ENCODE peak calls at places on chromosomes 4 and X, in five cellular contexts. E, L, W, B and X are unnamed samples.
A peak's percentile ranks its signal among the peaks of the same experiment; 100 is the strongest.

GRCh38 chrX:137278825-137279224 is 245.0 kb upstream of the GPR101 start:
- DNase-seq in E (no peak), L (no peak), W (no peak), B (no peak), X (no peak)

GRCh38 chr4:24742773-24743676 is 52.3 kb upstream of the SOD3 start:
- DNase-seq in E (no peak), L (no peak), W (no peak), B (no peak), X (no peak)

GRCh38 chr4:186827542-186827887 is 103.9 kb upstream of the FAT1 start:
- DNase-seq in E (no peak), L (no peak), W (no peak), B (no peak), X (no peak)

GRCh38 chrX:13081385-13082285 is 37.2 kb upstream of the FAM9C start:
- DNase-seq in E (no peak), L (no peak), W (no peak), B (no peak), X (no peak)

GRCh38 chr4:112523008-112523440 is 7.0 kb upstream of the NEUROG2 start:
- DNase-seq in E (no peak), L (no peak), W (no peak), B (peak; percentile 88), X (no peak)

GRCh38 chr4:153115322-153116100 is 88.7 kb upstream of the TRIM2 start:
- DNase-seq in E (peak; percentile 38), L (no peak), W (peak; percentile 34), B (no peak), X (no peak)

GRCh38 chrX:125505207-125505606 is 185.5 kb downstream of the TEX13C start:
- DNase-seq in E (no peak), L (no peak), W (no peak), B (no peak), X (no peak)

GRCh38 chr4:47031011-47031678 is at the start of gene GABRB1:
- DNase-seq in E (peak; percentile 45), L (peak; percentile 30), W (peak; percentile 25), B (peak; percentile 91), X (peak; percentile 42)

GRCh38 chr4:161952382-161952781 is 211.4 kb downstream of the FSTL5 start:
- DNase-seq in E (no peak), L (no peak), W (no peak), B (no peak), X (no peak)

GRCh38 chr4:35500812-35501211 is 743.5 kb downstream of the ARAP2 start:
- DNase-seq in E (no peak), L (no peak), W (no peak), B (no peak), X (no peak)

GRCh38 chrX:119272882-119273806 is 37.1 kb downstream of the PGRMC1 start:
- DNase-seq in E (no peak), L (no peak), W (no peak), B (peak; percentile 93), X (peak; percentile 38)

GRCh38 chrX:153319295-153319694 is 2.3 kb downstream of the PNMA6F start:
- DNase-seq in E (no peak), L (no peak), W (no peak), B (no peak), X (no peak)

GRCh38 chr4:113961322-113961698 is 18.1 kb downstream of the ARSJ start:
- DNase-seq in E (no peak), L (peak; percentile 68), W (no peak), B (no peak), X (no peak)

GRCh38 chr4:129972257-129972656 is 876.3 kb downstream of the C4orf33 start:
- DNase-seq in E (no peak), L (no peak), W (no peak), B (peak; percentile 50), X (no peak)

GRCh38 chr4:85968945-85969830 is 390.7 kb downstream of the MAPK10 start:
- DNase-seq in E (no peak), L (peak; percentile 15), W (no peak), B (no peak), X (no peak)

GRCh38 chr4:48032721-48033120 is 16.1 kb downstream of the NIPAL1 start:
- DNase-seq in E (no peak), L (no peak), W (no peak), B (no peak), X (no peak)

GRCh38 chr4:145481164-145481941 is at the start of gene SMAD1:
- DNase-seq in E (peak; percentile 74), L (peak; percentile 48), W (peak; percentile 86), B (peak; percentile 91), X (peak; percentile 82)

GRCh38 chrX:139766545-139766983 is 58.6 kb upstream of the MCF2 start:
- DNase-seq in E (no peak), L (no peak), W (no peak), B (no peak), X (no peak)

GRCh38 chr4:126018274-126018673 is 703.5 kb downstream of the FAT4 start:
- DNase-seq in E (no peak), L (no peak), W (no peak), B (no peak), X (no peak)

GRCh38 chr4:148776944-148777343 is 334.7 kb upstream of the NR3C2 start:
- DNase-seq in E (no peak), L (peak; percentile 11), W (no peak), B (no peak), X (no peak)

GRCh38 chr4:40555176-40555900 is 74.3 kb downstream of the RBM47 start:
- DNase-seq in E (no peak), L (no peak), W (no peak), B (no peak), X (no peak)

GRCh38 chr4:149735796-149736195 is 79.8 kb downstream of the IQCM start:
- DNase-seq in E (no peak), L (no peak), W (no peak), B (no peak), X (no peak)

GRCh38 chr4:117577686-117578085 is 456.6 kb upstream of the NDST3 start:
- DNase-seq in E (no peak), L (no peak), W (no peak), B (no peak), X (no peak)

GRCh38 chr4:136562842-136563241 is 969.5 kb downstream of the PCDH18 start:
- DNase-seq in E (no peak), L (peak; percentile 23), W (no peak), B (no peak), X (no peak)

GRCh38 chr4:62402088-62402806 is 1202.1 kb downstream of the ADGRL3 start:
- DNase-seq in E (no peak), L (no peak), W (no peak), B (no peak), X (no peak)

GRCh38 chr4:110132822-110133719 is 65.3 kb downstream of the ELOVL6 start:
- DNase-seq in E (no peak), L (no peak), W (no peak), B (peak; percentile 64), X (no peak)
- H3K27me3 ChIP-seq in E (no peaks in the 10 kb centered on the region), L (no peaks in the 10 kb centered on the region), W (no peaks in the 10 kb centered on the region), B (no peaks in the 10 kb centered on the region), X (no peaks in the 10 kb centered on the region)

GRCh38 chrX:151975228-151975593 is 735 bp upstream of the GABRE start:
- DNase-seq in E (no peak), L (no peak), W (no peak), B (no peak), X (no peak)
- H3K4me3 ChIP-seq in E (no peak overlapping the region), L (no peak overlapping the region), W (peak overlapping the region; percentile 78), B (no peak overlapping the region), X (no peak overlapping the region)

GRCh38 chr4:76687730-76688441 is 210.1 kb downstream of the SOWAHB start:
- DNase-seq in E (no peak), L (no peak), W (no peak), B (peak; percentile 63), X (no peak)
- H3K27me3 ChIP-seq in E (no peaks in the 10 kb centered on the region), L (no peaks in the 10 kb centered on the region), W (no peaks in the 10 kb centered on the region), B (peaks cover 26% of the 10 kb centered on the region), X (no peaks in the 10 kb centered on the region)

DNA sequence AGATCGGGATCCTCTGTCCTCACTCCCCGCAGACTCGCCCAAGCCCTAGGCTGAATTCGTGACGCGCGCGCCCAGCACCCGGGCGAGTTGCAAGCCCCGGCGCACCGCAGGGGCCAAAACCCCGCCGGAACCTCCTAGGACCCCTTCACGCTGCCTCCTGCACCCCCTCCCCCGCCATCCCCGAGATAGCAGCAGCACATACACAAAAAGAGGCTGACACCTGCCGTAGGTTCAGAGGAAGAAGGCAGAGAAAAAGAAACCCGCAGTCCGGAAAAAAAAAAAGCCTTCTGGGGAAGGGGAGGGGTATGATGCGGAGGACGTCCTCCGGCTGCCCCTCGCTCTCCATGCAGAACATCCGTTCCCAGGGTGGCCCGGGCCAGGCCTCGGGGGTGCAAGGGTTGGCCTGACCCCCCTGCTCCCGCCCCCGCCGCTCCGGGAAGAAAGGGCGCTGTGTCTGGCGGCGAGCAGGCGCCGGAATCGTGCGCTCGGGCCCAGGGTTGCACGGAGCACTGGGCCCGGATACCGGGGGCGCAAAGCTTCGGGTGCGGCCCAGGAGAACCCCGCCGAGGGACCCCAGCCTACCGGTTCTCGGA is 2.5 kb downstream of the NLGN4X start:
- DNase-seq in E (no peak), L (no peak), W (no peak), B (peak; percentile 82), X (no peak)
- H3K4me3 ChIP-seq in E (peak overlapping the region; percentile 31), L (no peak overlapping the region), W (peak overlapping the region; percentile 29), B (peak overlapping the region; percentile 82), X (peak overlapping the region; percentile 15)